ENCODE peak calls at places on chromosomes 7 and 10, in five cellular contexts. Y is GM12865, O is AG04449, Q is AG09309, U is sigmoid colon. Z is an unnamed sample.

GRCh38 chr7:88254721-88255120 is 34.9 kb upstream of the SRI start:
- DNase-seq in Y (no peak), O (no peak), Q (no peak), U (no peak), Z (no peak)

GRCh38 chr7:116630932-116631449 is 41.0 kb upstream of the MET start:
- DNase-seq in Y (peak; percentile 67), O (peak; percentile 28), Q (peak; percentile 56), U (peak; percentile 78), Z (no peak)

GRCh38 chr7:79534128-79534527 is 80.7 kb upstream of the MAGI2 start:
- DNase-seq in Y (no peak), O (no peak), Q (no peak), U (no peak), Z (no peak)

GRCh38 chr10:6115411-6115800 is 26.6 kb downstream of the RBM17 start:
- DNase-seq in Y (no peak), O (no peak), Q (no peak), U (no peak), Z (no peak)

GRCh38 chr7:33979807-33980355 is 74.5 kb downstream of the BMPER start:
- DNase-seq in Y (no peak), O (peak; percentile 97), Q (peak; percentile 93), U (no peak), Z (no peak)

GRCh38 chr10:76125900-76126299 is 694.5 kb downstream of the LRMDA start:
- DNase-seq in Y (no peak), O (no peak), Q (no peak), U (no peak), Z (no peak)

GRCh38 chr7:134907639-134908038 is 78.7 kb upstream of the AGBL3 start:
- DNase-seq in Y (no peak), O (no peak), Q (no peak), U (no peak), Z (no peak)

GRCh38 chr7:69250958-69251357 is 347.3 kb upstream of the AUTS2 start:
- DNase-seq in Y (no peak), O (no peak), Q (no peak), U (no peak), Z (no peak)

GRCh38 chr7:7972927-7973594 is 4.5 kb downstream of the GLCCI1 start:
- DNase-seq in Y (no peak), O (no peak), Q (no peak), U (no peak), Z (no peak)

GRCh38 chr7:84245831-84246230 is 51.2 kb upstream of the SEMA3A start:
- DNase-seq in Y (no peak), O (no peak), Q (no peak), U (no peak), Z (no peak)

GRCh38 chr7:102106625-102107024 is 180.0 kb upstream of the SH2B2 start:
- DNase-seq in Y (no peak), O (no peak), Q (no peak), U (peak; percentile 41), Z (no peak)

GRCh38 chr10:58157076-58157766 is 110.5 kb downstream of the IPMK start:
- DNase-seq in Y (no peak), O (peak; percentile 72), Q (peak; percentile 99), U (no peak), Z (no peak)

GRCh38 chr7:139697031-139697430 is 80.8 kb downstream of the HIPK2 start:
- DNase-seq in Y (no peak), O (no peak), Q (no peak), U (no peak), Z (no peak)

GRCh38 chr7:19106308-19107141 is 10.9 kb downstream of the TWIST1 start:
- DNase-seq in Y (no peak), O (no peak), Q (no peak), U (no peak), Z (no peak)

GRCh38 chr10:6530211-6530840 is 49.8 kb downstream of the PRKCQ start:
- DNase-seq in Y (no peak), O (no peak), Q (no peak), U (no peak), Z (peak; percentile 71)

GRCh38 chr10:29656451-29656992 is 21.8 kb upstream of the SVIL start:
- DNase-seq in Y (no peak), O (no peak), Q (no peak), U (no peak), Z (no peak)

GRCh38 chr7:137967143-137968018 is 34.5 kb downstream of the CREB3L2 start:
- DNase-seq in Y (no peak), O (no peak), Q (no peak), U (no peak), Z (no peak)

GRCh38 chr7:88363249-88363648 is 56.6 kb upstream of the STEAP4 start:
- DNase-seq in Y (no peak), O (no peak), Q (no peak), U (no peak), Z (no peak)

GRCh38 chr7:7122701-7123281 is 59.6 kb upstream of the C1GALT1 start:
- DNase-seq in Y (no peak), O (peak; percentile 95), Q (peak; percentile 92), U (no peak), Z (no peak)

GRCh38 chr10:90860790-90861189 is 3.0 kb upstream of the HTR7 start:
- DNase-seq in Y (no peak), O (no peak), Q (no peak), U (no peak), Z (no peak)

GRCh38 chr10:90856964-90857634 is 740 bp downstream of the HTR7 start:
- DNase-seq in Y (no peak), O (no peak), Q (no peak), U (no peak), Z (no peak)

GRCh38 chr10:90857635-90858488 is at the start of gene HTR7:
- DNase-seq in Y (peak; percentile 46), O (no peak), Q (no peak), U (peak; percentile 70), Z (no peak)

GRCh38 chr10:90859321-90859751 is 1.5 kb upstream of the HTR7 start:
- DNase-seq in Y (no peak), O (no peak), Q (no peak), U (no peak), Z (no peak)

DNA sequence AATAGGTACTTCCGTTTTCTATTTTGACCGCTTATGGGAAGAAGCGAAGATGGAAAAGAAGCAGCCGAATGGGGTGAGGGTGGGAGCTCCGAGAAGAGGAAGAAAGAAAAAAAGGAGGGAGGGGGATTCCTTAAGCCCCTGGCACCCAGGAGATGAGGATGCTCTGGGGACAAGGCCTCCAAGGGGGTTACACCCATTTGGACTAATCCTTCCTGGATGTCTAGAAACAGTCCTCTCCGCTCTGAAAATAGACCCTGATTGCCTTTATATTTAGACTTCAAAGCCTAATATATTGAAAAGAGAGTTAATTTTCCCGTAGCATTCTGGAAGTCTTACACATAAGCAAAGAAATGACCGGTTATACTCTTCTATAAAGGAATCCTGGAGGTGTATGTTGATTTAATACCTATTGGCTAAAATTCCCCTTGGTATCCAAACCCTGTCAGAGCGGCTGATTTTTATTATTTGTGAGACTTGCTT is 690 bp upstream of the HTR7 start:
- DNase-seq in Y (no peak), O (no peak), Q (no peak), U (no peak), Z (no peak)
- H3K4me3 ChIP-seq in Y (no peak overlapping the region), O (peak overlapping the region; percentile 63), Q (peak overlapping the region; percentile 55), U (peak overlapping the region; percentile 67), Z (peak overlapping the region; percentile 43)

DNA sequence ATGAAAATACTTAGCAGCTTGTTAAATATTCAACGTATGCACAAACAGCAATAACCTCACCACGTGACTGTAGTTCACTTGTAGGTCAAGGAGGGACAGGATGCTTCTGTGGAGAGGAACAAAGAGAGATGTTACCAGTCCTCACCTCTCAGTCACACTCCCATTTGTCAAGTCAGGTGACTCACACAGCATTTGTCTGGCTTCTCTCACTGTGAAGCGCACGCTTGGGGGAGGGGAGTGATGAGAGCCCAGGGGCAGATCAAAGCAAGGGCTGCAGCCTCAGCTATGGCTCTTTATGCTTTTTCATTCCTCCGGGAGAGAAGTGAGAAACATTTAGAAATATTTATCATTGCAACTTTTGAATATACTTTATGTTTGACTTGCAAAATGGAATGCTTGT is 2.9 kb upstream of the RBM20 start:
- DNase-seq in Y (peak; percentile 36), O (no peak), Q (no peak), U (no peak), Z (no peak)
- H3K4me3 ChIP-seq in Y (no peak overlapping the region), O (no peak overlapping the region), Q (no peak overlapping the region), U (no peak overlapping the region), Z (no peak overlapping the region)

GRCh38 chr7:20785211-20786048 is 1.3 kb downstream of the SP8 start:
- DNase-seq in Y (no peak), O (no peak), Q (no peak), U (no peak), Z (no peak)
- H3K4me3 ChIP-seq in Y (no peak overlapping the region), O (peak overlapping the region; percentile 43), Q (peak overlapping the region; percentile 21), U (peak overlapping the region; percentile 5), Z (no peak overlapping the region)

GRCh38 chr7:94675356-94675755 is 19.4 kb upstream of the SGCE start:
- DNase-seq in Y (no peak), O (no peak), Q (no peak), U (no peak), Z (no peak)

GRCh38 chr7:94683066-94683465 is 27.1 kb upstream of the SGCE start:
- DNase-seq in Y (no peak), O (no peak), Q (no peak), U (no peak), Z (no peak)

GRCh38 chr7:94676431-94676830 is 20.5 kb upstream of the SGCE start:
- DNase-seq in Y (no peak), O (no peak), Q (no peak), U (no peak), Z (no peak)

GRCh38 chr7:94679341-94679740 is 23.4 kb upstream of the SGCE start:
- DNase-seq in Y (no peak), O (no peak), Q (no peak), U (no peak), Z (no peak)
- H3K4me3 ChIP-seq in Y (no peak overlapping the region), O (no peak overlapping the region), Q (no peak overlapping the region), U (no peak overlapping the region), Z (no peak overlapping the region)

GRCh38 chr10:14671383-14671782 is 103.3 kb downstream of the FAM107B start:
- DNase-seq in Y (no peak), O (no peak), Q (no peak), U (no peak), Z (no peak)
- H3K4me3 ChIP-seq in Y (no peak overlapping the region), O (no peak overlapping the region), Q (no peak overlapping the region), U (no peak overlapping the region), Z (no peak overlapping the region)

DNA sequence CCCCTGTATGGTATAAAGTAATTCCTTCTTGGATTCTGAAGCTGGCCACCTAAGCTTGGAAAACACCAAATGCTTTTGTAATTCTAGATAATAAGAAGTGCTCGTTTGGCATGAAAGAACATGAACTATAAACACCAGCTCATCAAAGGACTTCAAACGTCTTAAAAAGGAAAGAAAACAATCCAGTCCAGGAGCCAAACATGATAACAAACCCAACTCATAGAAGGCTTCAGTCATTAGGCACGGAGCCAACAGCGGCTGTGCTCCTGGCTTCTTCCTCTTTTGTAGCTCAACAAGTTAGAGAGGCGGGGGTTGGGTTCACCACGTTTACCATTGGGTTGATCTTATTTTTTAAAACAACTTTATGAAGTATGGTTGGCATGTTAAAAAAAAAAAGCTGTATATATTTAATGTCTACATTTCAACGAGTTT is 56.4 kb upstream of the ECHDC3 start:
- DNase-seq in Y (peak; percentile 91), O (no peak), Q (no peak), U (peak; percentile 76), Z (peak; percentile 95)
- H3K4me3 ChIP-seq in Y (peak overlapping the region; percentile 63), O (no peak overlapping the region), Q (no peak overlapping the region), U (no peak overlapping the region), Z (peak overlapping the region; percentile 53)

GRCh38 chr7:110977127-110977776 is 113.7 kb upstream of the LRRN3 start:
- DNase-seq in Y (no peak), O (no peak), Q (no peak), U (no peak), Z (no peak)
- H3K4me3 ChIP-seq in Y (no peak overlapping the region), O (no peak overlapping the region), Q (no peak overlapping the region), U (no peak overlapping the region), Z (no peak overlapping the region)

Z was measured in Jurkat, Clone E6-1.